ENCODE peak calls at places on chromosomes 13 and 19, in five cellular contexts. E, C, H, Y and L are unnamed samples.
A peak's percentile ranks its signal among the peaks of the same experiment; 100 is the strongest.

GRCh38 chr19:37977992-37978391 is 71.0 kb downstream of the SIPA1L3 start:
- DNase-seq in H (peak; percentile 98), Y (peak; percentile 73), E (no peak), C (no peak), L (no peak)

GRCh38 chr13:46640843-46641242 is 87.9 kb downstream of the LRCH1 start:
- DNase-seq in Y (no peak), E (no peak), H (peak; percentile 46), C (no peak), L (no peak)

GRCh38 chr19:18832331-18833140 is 777 bp downstream of the UPF1 start:
- DNase-seq in E (peak; percentile 78), C (peak; percentile 70), Y (peak; percentile 65), H (no peak), L (peak; percentile 61)

GRCh38 chr13:111449041-111449440 is 128.6 kb downstream of the TEX29 start:
- DNase-seq in H (no peak), E (no peak), C (no peak), Y (no peak), L (no peak)

GRCh38 chr19:29623726-29624488 is 17.8 kb downstream of the POP4 start:
- DNase-seq in C (no peak), E (no peak), H (no peak), Y (no peak), L (no peak)

GRCh38 chr13:54758795-54759194 is 1730.2 kb downstream of the OLFM4 start:
- DNase-seq in E (peak; percentile 50), C (peak; percentile 24), H (no peak), Y (no peak), L (no peak)

GRCh38 chr19:28420731-28421550 is 792.0 kb downstream of the UQCRFS1 start:
- DNase-seq in C (no peak), E (no peak), H (peak; percentile 73), Y (no peak), L (no peak)

GRCh38 chr13:73200432-73200831 is 141.6 kb downstream of the KLF5 start:
- DNase-seq in Y (no peak), H (peak; percentile 66), E (no peak), C (no peak), L (peak; percentile 79)

GRCh38 chr13:24985102-24985501 is 110.8 kb upstream of the PABPC3 start:
- DNase-seq in E (peak; percentile 85), H (no peak), Y (peak; percentile 42), C (peak; percentile 50), L (no peak)

GRCh38 chr13:20609145-20609544 is 42.2 kb downstream of the IFT88 start:
- DNase-seq in C (no peak), H (peak; percentile 85), E (no peak), Y (no peak), L (peak; percentile 44)

GRCh38 chr13:80454245-80454644 is 113.3 kb upstream of the SPRY2 start:
- DNase-seq in H (peak; percentile 70), E (no peak), Y (no peak), C (no peak), L (no peak)

GRCh38 chr13:46179576-46180368 is 2.2 kb downstream of the LCP1 start:
- DNase-seq in C (no peak), Y (no peak), E (no peak), H (no peak), L (no peak)

GRCh38 chr13:112532837-112533745 is 54.9 kb downstream of the TUBGCP3 start:
- DNase-seq in Y (no peak), H (no peak), E (no peak), C (no peak), L (no peak)

GRCh38 chr19:19489804-19490204 is 25.5 kb downstream of the TSSK6 start:
- DNase-seq in H (no peak), C (peak; percentile 11), E (no peak), Y (peak; percentile 16), L (no peak)

GRCh38 chr19:57803594-57804325 is 11.0 kb downstream of the ZNF552 start:
- DNase-seq in C (peak; percentile 92), Y (peak; percentile 95), H (peak; percentile 99), E (peak; percentile 96), L (peak; percentile 63)

GRCh38 chr13:27036236-27036981 is 135.2 kb downstream of the USP12 start:
- DNase-seq in E (peak; percentile 31), Y (no peak), H (no peak), C (no peak), L (peak; percentile 44)

GRCh38 chr13:27037571-27037970 is 134.0 kb downstream of the USP12 start:
- DNase-seq in E (no peak), H (no peak), Y (no peak), C (no peak), L (no peak)

GRCh38 chr13:27035892-27036235 is 135.7 kb downstream of the USP12 start:
- DNase-seq in C (no peak), H (peak; percentile 84), E (no peak), Y (no peak), L (no peak)

GRCh38 chr13:27038323-27038722 is 133.3 kb downstream of the USP12 start:
- DNase-seq in H (peak; percentile 93), Y (no peak), C (no peak), E (no peak), L (peak; percentile 57)

DNA sequence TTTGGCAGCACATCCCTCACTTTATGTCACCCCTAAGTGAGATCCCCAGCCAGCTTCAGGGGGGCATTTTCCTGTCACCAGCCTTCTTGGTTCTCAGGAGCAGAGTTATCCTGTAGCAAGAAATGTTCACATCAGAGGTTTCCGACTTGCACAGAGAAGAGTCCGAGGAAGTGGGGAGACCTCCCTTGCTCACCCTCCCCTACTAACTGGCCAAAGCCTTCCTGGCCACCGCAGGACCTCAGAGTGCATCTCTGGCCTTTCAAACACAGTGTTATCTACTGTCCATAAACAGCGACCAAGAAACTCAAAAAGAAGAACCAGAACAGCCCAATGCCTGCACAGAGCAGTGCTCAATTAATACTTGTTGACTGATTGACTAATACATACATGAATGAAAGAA is 134.4 kb downstream of the USP12 start:
- DNase-seq in C (no peak), E (no peak), Y (no peak), H (no peak), L (no peak)
- H3K4me3 ChIP-seq in C (no peak overlapping the region), E (no peak overlapping the region), Y (no peak overlapping the region), H (no peak overlapping the region), L (no peak overlapping the region)

GRCh38 chr19:2112516-2113320 is 16.0 kb downstream of the IZUMO4 start:
- DNase-seq in C (no peak), Y (no peak), H (no peak), E (no peak), L (no peak)
- H3K36me3 ChIP-seq in C (peaks cover 33% of the 10 kb centered on the region), Y (no peaks in the 10 kb centered on the region), H (peaks cover 71% of the 10 kb centered on the region), E (peaks cover 36% of the 10 kb centered on the region), L (peaks cover 98% of the 10 kb centered on the region)

GRCh38 chr13:43058318-43058674 is 34.9 kb downstream of the DNAJC15 start:
- DNase-seq in C (no peak), H (peak; percentile 69), Y (no peak), E (peak; percentile 83), L (peak; percentile 73)
- H3K4me3 ChIP-seq in C (no peak overlapping the region), H (peak overlapping the region; percentile 3), Y (no peak overlapping the region), E (no peak overlapping the region), L (no peak overlapping the region)

DNA sequence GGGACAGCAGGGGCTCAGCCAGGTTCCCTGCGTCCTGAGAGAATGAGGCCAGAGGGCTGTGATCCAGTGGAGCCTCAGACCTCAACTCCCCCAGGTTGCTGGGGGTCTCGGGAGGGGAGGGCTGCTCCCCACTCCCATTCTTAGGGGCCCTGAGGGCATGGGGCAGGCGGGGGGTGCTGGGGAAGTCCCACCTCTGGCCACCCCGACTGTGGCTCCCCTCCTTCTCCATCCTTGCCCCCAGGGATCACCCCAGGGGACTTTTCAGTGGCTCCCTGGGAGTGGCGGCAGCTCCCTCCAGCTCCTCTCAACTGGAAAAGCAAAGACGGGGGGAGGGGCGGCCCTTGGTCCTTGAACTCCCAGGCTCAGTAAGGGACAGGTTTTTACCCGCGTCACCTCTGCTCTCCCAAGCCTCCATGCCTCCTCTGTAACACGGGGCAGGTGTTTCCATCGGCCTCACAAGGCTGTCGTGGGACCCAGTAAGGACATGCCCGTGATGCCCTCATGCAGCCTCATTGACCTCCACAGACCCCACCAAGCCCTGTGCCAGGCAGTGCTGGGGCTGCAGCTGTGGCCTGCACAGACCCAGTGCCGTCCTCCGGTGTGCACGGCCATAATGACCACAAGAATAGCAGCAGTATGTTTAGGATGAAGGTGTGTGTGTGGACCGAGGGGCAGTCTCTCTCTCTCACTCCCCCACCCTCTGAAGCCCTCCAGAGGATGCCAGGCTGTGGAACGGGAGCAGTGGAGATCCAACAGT is 11.6 kb upstream of the TOMM40 start:
- DNase-seq in Y (no peak), H (no peak), C (peak; percentile 51), E (no peak), L (no peak)
- H3K36me3 ChIP-seq in Y (no peaks in the 10 kb centered on the region), H (peaks cover 25% of the 10 kb centered on the region), C (peaks cover 14% of the 10 kb centered on the region), E (peaks cover 17% of the 10 kb centered on the region), L (peaks cover 34% of the 10 kb centered on the region)

DNA sequence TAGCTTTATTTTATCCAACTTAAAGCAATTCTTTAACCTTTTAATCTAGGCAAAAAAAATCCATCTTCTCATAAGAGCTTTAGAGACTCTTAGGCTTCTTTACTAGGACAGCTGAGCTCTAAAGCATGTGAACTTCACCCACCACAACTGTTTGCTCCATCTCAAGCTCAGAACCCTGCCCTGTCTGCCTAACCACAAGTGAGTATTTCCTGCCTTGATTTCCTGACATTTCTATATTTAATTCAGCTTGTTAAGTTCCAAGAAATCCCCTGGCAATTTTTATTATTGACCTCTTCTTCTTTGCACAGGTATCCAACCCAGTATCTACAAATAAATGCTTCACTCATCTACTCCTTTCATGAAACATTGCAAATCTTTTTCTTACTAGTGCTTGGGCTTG is 21.1 kb upstream of the CEACAM21 start:
- DNase-seq in C (no peak), Y (no peak), E (no peak), H (no peak), L (no peak)
- H3K4me3 ChIP-seq in C (no peak overlapping the region), Y (no peak overlapping the region), E (no peak overlapping the region), H (no peak overlapping the region), L (no peak overlapping the region)

GRCh38 chr13:32264407-32264806 is 50.8 kb downstream of the ZAR1L start:
- DNase-seq in E (no peak), H (peak; percentile 38), Y (no peak), C (no peak), L (peak; percentile 41)

GRCh38 chr13:32262619-32263018 is 52.5 kb downstream of the ZAR1L start:
- DNase-seq in H (no peak), E (no peak), Y (no peak), C (no peak), L (no peak)

GRCh38 chr13:32265726-32266125 is 49.4 kb downstream of the ZAR1L start:
- DNase-seq in H (no peak), C (no peak), Y (no peak), E (no peak), L (no peak)

GRCh38 chr13:32267836-32268439 is 47.2 kb downstream of the ZAR1L start:
- DNase-seq in C (peak; percentile 85), H (no peak), Y (peak; percentile 27), E (peak; percentile 72), L (no peak)

GRCh38 chr13:32266130-32266529 is 49.0 kb downstream of the ZAR1L start:
- DNase-seq in C (no peak), E (no peak), Y (no peak), H (no peak), L (no peak)
- H3K36me3 ChIP-seq in C (no peaks in the 10 kb centered on the region), E (no peaks in the 10 kb centered on the region), Y (no peaks in the 10 kb centered on the region), H (no peaks in the 10 kb centered on the region), L (peaks cover 11% of the 10 kb centered on the region)

GRCh38 chr13:96052655-96053002 is 572 bp downstream of the UGGT2 start:
- DNase-seq in C (peak; percentile 44), H (peak; percentile 79), E (peak; percentile 65), Y (no peak), L (peak; percentile 81)

GRCh38 chr13:96053003-96053703 is at the start of gene UGGT2:
- DNase-seq in Y (peak; percentile 90), C (peak; percentile 90), H (peak; percentile 93), E (peak; percentile 89), L (peak; percentile 98)
- H3K4me3 ChIP-seq in Y (peak within 1 kb of the TSS; percentile 88), C (peak within 1 kb of the TSS; percentile 73), H (peak within 1 kb of the TSS; percentile 89), E (peak within 1 kb of the TSS; percentile 78), L (peak within 1 kb of the TSS; percentile 96)